ENCODE peak calls at places on chromosomes 6 and 20, in eight cellular contexts. M is AG09319, L is Calu3, P is GM10248, T is activated gamma-delta T cell treated with Interleukin-2 at 50 U/mL for 16 hours, X is ELR, C is hypothalamus, Q is AG09309. O is an unnamed sample.

GRCh38 chr20:47352332-47353223 is 3.9 kb downstream of the ZMYND8 start:
- DNase-seq in M (no peak), L (peak), P (no peak), T (no peak), X (no peak), C (peak), Q (no peak), O (no peak)

GRCh38 chr20:13648291-13648690 is 9.6 kb upstream of the TASP1 start:
- DNase-seq in M (no peak), L (no peak), P (no peak), T (no peak), X (no peak), C (no peak), Q (no peak), O (no peak)

GRCh38 chr20:17109307-17109706 is 117.5 kb upstream of the PCSK2 start:
- DNase-seq in M (no peak), L (no peak), P (no peak), T (no peak), X (no peak), C (no peak), Q (no peak), O (no peak)

GRCh38 chr20:36975085-36975829 is 23.7 kb upstream of the SAMHD1 start:
- DNase-seq in M (no peak), L (no peak), P (no peak), T (peak), X (no peak), C (no peak), Q (no peak), O (no peak)

GRCh38 chr20:10171864-10172751 is 46.5 kb upstream of the SNAP25 start:
- DNase-seq in M (no peak), L (peak), P (no peak), T (peak), X (peak), C (peak), Q (no peak), O (no peak)

GRCh38 chr20:38212806-38213606 is 47.5 kb downstream of the KIAA1755 start:
- DNase-seq in M (no peak), L (no peak), P (no peak), T (no peak), X (no peak), C (no peak), Q (no peak), O (no peak)

GRCh38 chr20:24134284-24134683 is 145.7 kb upstream of the GGTLC1 start:
- DNase-seq in M (no peak), L (no peak), P (no peak), T (no peak), X (no peak), C (no peak), Q (no peak), O (no peak)

GRCh38 chr6:56840467-56841371 is 114.2 kb upstream of the BEND6 start:
- DNase-seq in M (no peak), L (no peak), P (no peak), T (no peak), X (peak), C (no peak), Q (no peak), O (no peak)

GRCh38 chr6:132650413-132650812 is 8.6 kb downstream of the TAAR1 start:
- DNase-seq in M (no peak), L (no peak), P (no peak), T (no peak), X (peak), C (no peak), Q (no peak), O (no peak)

GRCh38 chr20:24431650-24432049 is 37.8 kb upstream of the SYNDIG1 start:
- DNase-seq in M (no peak), L (no peak), P (no peak), T (no peak), X (no peak), C (no peak), Q (no peak), O (no peak)

GRCh38 chr20:60040471-60041162 is 82.4 kb downstream of the CDH26 start:
- DNase-seq in M (no peak), L (no peak), P (no peak), T (no peak), X (no peak), C (no peak), Q (no peak), O (no peak)

GRCh38 chr20:7571521-7572065 is 368.7 kb downstream of the HAO1 start:
- DNase-seq in M (no peak), L (no peak), P (no peak), T (no peak), X (no peak), C (no peak), Q (peak), O (no peak)

O was measured in GM12878.